ENCODE peak calls at places on chromosome 1, in six cellular contexts. One of them, this sample, is unnamed.

GRCh38 chr1:33082575-33083112 is 1.7 kb downstream of the AZIN2 start:
- DNase-seq in lower leg skin: no peak
- DNase-seq in IMR-90: peak
- DNase-seq in uterus: no peak
- DNase-seq in spleen: no peak
- DNase-seq in thyroid gland: no peak
- DNase-seq in this sample: no peak

GRCh38 chr1:28552482-28553228 is at the start of gene TRNAU1AP:
- DNase-seq in lower leg skin: peak
- DNase-seq in IMR-90: peak
- DNase-seq in uterus: peak
- DNase-seq in spleen: peak
- DNase-seq in thyroid gland: peak
- DNase-seq in this sample: peak

GRCh38 chr1:24868016-24868875 is 61.8 kb downstream of the RUNX3 start:
- DNase-seq in lower leg skin: peak
- DNase-seq in IMR-90: no peak
- DNase-seq in uterus: no peak
- DNase-seq in spleen: no peak
- DNase-seq in thyroid gland: no peak
- DNase-seq in this sample: no peak

GRCh38 chr1:169009666-169010065 is 96.8 kb upstream of the ATP1B1 start:
- DNase-seq in lower leg skin: no peak
- DNase-seq in IMR-90: no peak
- DNase-seq in uterus: no peak
- DNase-seq in spleen: no peak
- DNase-seq in thyroid gland: no peak
- DNase-seq in this sample: no peak

GRCh38 chr1:156119503-156120209 is 5.1 kb downstream of the LMNA start:
- DNase-seq in lower leg skin: no peak
- DNase-seq in IMR-90: peak
- DNase-seq in uterus: peak
- DNase-seq in spleen: no peak
- DNase-seq in thyroid gland: peak
- DNase-seq in this sample: no peak

GRCh38 chr1:210342986-210343780 is 14.5 kb downstream of the HHAT start:
- DNase-seq in lower leg skin: peak
- DNase-seq in IMR-90: no peak
- DNase-seq in uterus: no peak
- DNase-seq in spleen: no peak
- DNase-seq in thyroid gland: no peak
- DNase-seq in this sample: no peak

GRCh38 chr1:19122668-19123067 is 87.4 kb downstream of the UBR4 start:
- DNase-seq in lower leg skin: no peak
- DNase-seq in IMR-90: peak
- DNase-seq in uterus: no peak
- DNase-seq in spleen: no peak
- DNase-seq in thyroid gland: no peak
- DNase-seq in this sample: no peak

GRCh38 chr1:93079685-93080141 is 630 bp downstream of the MTF2 start:
- DNase-seq in lower leg skin: no peak
- DNase-seq in IMR-90: no peak
- DNase-seq in uterus: peak
- DNase-seq in spleen: peak
- DNase-seq in thyroid gland: peak
- DNase-seq in this sample: peak

GRCh38 chr1:151867785-151868403 is 14.4 kb upstream of the THEM5 start:
- DNase-seq in lower leg skin: no peak
- DNase-seq in IMR-90: peak
- DNase-seq in uterus: no peak
- DNase-seq in spleen: no peak
- DNase-seq in thyroid gland: no peak
- DNase-seq in this sample: no peak

GRCh38 chr1:210299501-210299900 is 29.2 kb upstream of the HHAT start:
- DNase-seq in lower leg skin: no peak
- DNase-seq in IMR-90: no peak
- DNase-seq in uterus: no peak
- DNase-seq in spleen: no peak
- DNase-seq in thyroid gland: no peak
- DNase-seq in this sample: peak

GRCh38 chr1:107941123-107941522 is 23.9 kb downstream of the VAV3 start:
- DNase-seq in lower leg skin: no peak
- DNase-seq in IMR-90: no peak
- DNase-seq in uterus: no peak
- DNase-seq in spleen: no peak
- DNase-seq in thyroid gland: no peak
- DNase-seq in this sample: no peak

GRCh38 chr1:85330711-85331290 is 54.4 kb upstream of the BCL10 start:
- DNase-seq in lower leg skin: no peak
- DNase-seq in IMR-90: peak
- DNase-seq in uterus: peak
- DNase-seq in spleen: no peak
- DNase-seq in thyroid gland: peak
- DNase-seq in this sample: no peak

GRCh38 chr1:117802546-117803257 is 126.7 kb downstream of the GDAP2 start:
- DNase-seq in lower leg skin: no peak
- DNase-seq in IMR-90: peak
- DNase-seq in uterus: no peak
- DNase-seq in spleen: no peak
- DNase-seq in thyroid gland: no peak
- DNase-seq in this sample: no peak

GRCh38 chr1:38482080-38482826 is 377.3 kb downstream of the RRAGC start:
- DNase-seq in lower leg skin: no peak
- DNase-seq in IMR-90: no peak
- DNase-seq in uterus: no peak
- DNase-seq in spleen: no peak
- DNase-seq in thyroid gland: no peak
- DNase-seq in this sample: no peak

GRCh38 chr1:21262282-21263051 is 27.8 kb downstream of the ECE1 start:
- DNase-seq in lower leg skin: peak
- DNase-seq in IMR-90: peak
- DNase-seq in uterus: peak
- DNase-seq in spleen: no peak
- DNase-seq in thyroid gland: peak
- DNase-seq in this sample: peak

GRCh38 chr1:33281554-33282303 is 25.4 kb downstream of the ZNF362 start:
- DNase-seq in lower leg skin: peak
- DNase-seq in IMR-90: no peak
- DNase-seq in uterus: no peak
- DNase-seq in spleen: peak
- DNase-seq in thyroid gland: no peak
- DNase-seq in this sample: no peak

GRCh38 chr1:244087611-244088010 is 36.5 kb downstream of the ZBTB18 start:
- DNase-seq in lower leg skin: no peak
- DNase-seq in IMR-90: no peak
- DNase-seq in uterus: no peak
- DNase-seq in spleen: no peak
- DNase-seq in thyroid gland: no peak
- DNase-seq in this sample: no peak

GRCh38 chr1:3072948-3073519 is 4.0 kb downstream of the PRDM16 start:
- DNase-seq in lower leg skin: no peak
- DNase-seq in IMR-90: no peak
- DNase-seq in uterus: no peak
- DNase-seq in spleen: no peak
- DNase-seq in thyroid gland: peak
- DNase-seq in this sample: no peak

GRCh38 chr1:81950845-81951244 is 150.1 kb downstream of the ADGRL2 start:
- DNase-seq in lower leg skin: no peak
- DNase-seq in IMR-90: peak
- DNase-seq in uterus: no peak
- DNase-seq in spleen: no peak
- DNase-seq in thyroid gland: no peak
- DNase-seq in this sample: no peak

GRCh38 chr1:125065092-125065820 is 3880.5 kb downstream of the SRGAP2C start:
- DNase-seq in lower leg skin: peak
- DNase-seq in IMR-90: no peak
- DNase-seq in uterus: no peak
- DNase-seq in spleen: peak
- DNase-seq in thyroid gland: no peak
- DNase-seq in this sample: no peak

GRCh38 chr1:33327587-33328325 is 6.9 kb upstream of the A3GALT2 start:
- DNase-seq in lower leg skin: no peak
- DNase-seq in IMR-90: peak
- DNase-seq in uterus: peak
- DNase-seq in spleen: peak
- DNase-seq in thyroid gland: peak
- DNase-seq in this sample: peak

GRCh38 chr1:202189012-202189790 is 4.4 kb upstream of the LGR6 start:
- DNase-seq in lower leg skin: peak
- DNase-seq in IMR-90: peak
- DNase-seq in uterus: peak
- DNase-seq in spleen: peak
- DNase-seq in thyroid gland: peak
- DNase-seq in this sample: peak

GRCh38 chr1:171742577-171742922 is 685 bp upstream of the VAMP4 start:
- DNase-seq in lower leg skin: no peak
- DNase-seq in IMR-90: peak
- DNase-seq in uterus: peak
- DNase-seq in spleen: peak
- DNase-seq in thyroid gland: peak
- DNase-seq in this sample: peak

GRCh38 chr1:203405703-203406430 is 54.9 kb upstream of the FMOD start:
- DNase-seq in lower leg skin: no peak
- DNase-seq in IMR-90: no peak
- DNase-seq in uterus: no peak
- DNase-seq in spleen: no peak
- DNase-seq in thyroid gland: no peak
- DNase-seq in this sample: no peak

GRCh38 chr1:183417691-183418491 is at the start of gene NMNAT2:
- DNase-seq in lower leg skin: peak
- DNase-seq in IMR-90: peak
- DNase-seq in uterus: no peak
- DNase-seq in spleen: no peak
- DNase-seq in thyroid gland: peak
- DNase-seq in this sample: no peak

GRCh38 chr1:243791586-243792267 is 58.3 kb downstream of the AKT3 start:
- DNase-seq in lower leg skin: no peak
- DNase-seq in IMR-90: no peak
- DNase-seq in uterus: peak
- DNase-seq in spleen: no peak
- DNase-seq in thyroid gland: peak
- DNase-seq in this sample: peak

GRCh38 chr1:232922475-232922874 is 27.9 kb upstream of the NTPCR start:
- DNase-seq in lower leg skin: no peak
- DNase-seq in IMR-90: peak
- DNase-seq in uterus: no peak
- DNase-seq in spleen: no peak
- DNase-seq in thyroid gland: no peak
- DNase-seq in this sample: no peak

DNA sequence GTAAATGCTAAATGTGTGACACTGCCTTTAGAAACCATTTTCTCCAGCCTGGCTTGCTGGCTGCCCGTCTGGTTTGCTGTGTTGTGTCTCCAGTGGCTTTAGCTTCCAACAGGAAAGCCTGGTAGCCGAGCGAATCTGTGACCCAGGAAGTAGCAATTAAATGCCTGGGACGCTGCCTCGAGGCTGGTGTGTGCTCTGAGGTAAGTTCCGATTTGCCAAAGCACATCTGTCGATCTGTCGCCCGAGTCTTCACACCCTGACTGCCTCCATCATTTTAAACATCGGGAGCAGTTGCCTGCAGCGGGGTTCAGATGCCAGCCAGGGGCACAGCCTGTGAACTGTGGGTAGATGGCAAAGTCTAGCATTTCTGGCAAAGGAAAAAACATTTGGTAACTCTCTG is 2.2 kb downstream of the MIB2 start:
- DNase-seq in lower leg skin: no peak
- DNase-seq in IMR-90: no peak
- DNase-seq in uterus: no peak
- DNase-seq in spleen: peak
- DNase-seq in thyroid gland: no peak
- DNase-seq in this sample: no peak
- H3K4me3 ChIP-seq in lower leg skin: no peak
- H3K4me3 ChIP-seq in IMR-90: no peak
- H3K4me3 ChIP-seq in uterus: no peak
- H3K4me3 ChIP-seq in spleen: no peak
- H3K4me3 ChIP-seq in thyroid gland: no peak
- H3K4me3 ChIP-seq in this sample: no peak

GRCh38 chr1:109824349-109825115 is 60.8 kb upstream of the EPS8L3 start:
- DNase-seq in lower leg skin: peak
- DNase-seq in IMR-90: no peak
- DNase-seq in uterus: no peak
- DNase-seq in spleen: no peak
- DNase-seq in thyroid gland: no peak
- DNase-seq in this sample: no peak

GRCh38 chr1:109822749-109823542 is 59.2 kb upstream of the EPS8L3 start:
- DNase-seq in lower leg skin: peak
- DNase-seq in IMR-90: no peak
- DNase-seq in uterus: no peak
- DNase-seq in spleen: no peak
- DNase-seq in thyroid gland: no peak
- DNase-seq in this sample: no peak

GRCh38 chr1:109821831-109822745 is 58.4 kb upstream of the EPS8L3 start:
- DNase-seq in lower leg skin: peak
- DNase-seq in IMR-90: peak
- DNase-seq in uterus: no peak
- DNase-seq in spleen: peak
- DNase-seq in thyroid gland: peak
- DNase-seq in this sample: no peak

GRCh38 chr1:109825774-109826173 is 62.1 kb upstream of the EPS8L3 start:
- DNase-seq in lower leg skin: no peak
- DNase-seq in IMR-90: no peak
- DNase-seq in uterus: no peak
- DNase-seq in spleen: no peak
- DNase-seq in thyroid gland: no peak
- DNase-seq in this sample: no peak

GRCh38 chr1:109823543-109824348 is 60.0 kb upstream of the EPS8L3 start:
- DNase-seq in lower leg skin: peak
- DNase-seq in IMR-90: no peak
- DNase-seq in uterus: peak
- DNase-seq in spleen: peak
- DNase-seq in thyroid gland: peak
- DNase-seq in this sample: no peak
- TF ChIP-seq POLR2A in lower leg skin: no peak
- TF ChIP-seq POLR2A in IMR-90: no peak
- TF ChIP-seq POLR2A in uterus: no peak
- TF ChIP-seq POLR2A in spleen: no peak
- TF ChIP-seq POLR2A in thyroid gland: no peak
- TF ChIP-seq POLR2A in this sample: no peak

DNA sequence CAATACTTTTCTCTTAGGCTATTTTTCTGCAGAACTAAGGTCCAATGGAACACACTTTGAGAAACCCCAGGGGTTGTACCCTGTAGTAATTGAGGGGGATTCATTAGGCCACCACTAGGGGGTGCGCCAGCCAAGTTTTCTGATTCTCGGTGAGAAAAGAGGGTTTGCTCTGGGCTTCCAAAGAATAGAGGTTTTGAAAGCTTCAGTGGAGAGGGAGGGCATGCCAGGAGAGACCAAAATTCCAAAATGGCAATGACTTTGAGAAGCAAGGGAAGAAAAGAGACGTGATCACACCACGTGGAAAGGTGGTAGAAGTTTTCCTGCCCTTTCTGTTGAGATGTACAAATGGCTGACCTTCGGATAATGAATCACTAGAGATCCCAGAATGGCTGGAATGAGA is 323.3 kb downstream of the RPS6KC1 start:
- DNase-seq in lower leg skin: no peak
- DNase-seq in IMR-90: peak
- DNase-seq in uterus: no peak
- DNase-seq in spleen: no peak
- DNase-seq in thyroid gland: peak
- DNase-seq in this sample: no peak
- H3K4me3 ChIP-seq in lower leg skin: no peak
- H3K4me3 ChIP-seq in IMR-90: no peak
- H3K4me3 ChIP-seq in uterus: no peak
- H3K4me3 ChIP-seq in spleen: no peak
- H3K4me3 ChIP-seq in thyroid gland: no peak
- H3K4me3 ChIP-seq in this sample: no peak

GRCh38 chr1:175687699-175688098 is 55.7 kb downstream of the TNR start:
- DNase-seq in lower leg skin: peak
- DNase-seq in IMR-90: no peak
- DNase-seq in uterus: no peak
- DNase-seq in spleen: no peak
- DNase-seq in thyroid gland: no peak
- DNase-seq in this sample: no peak
- TF ChIP-seq POLR2A in lower leg skin: no peak
- TF ChIP-seq POLR2A in IMR-90: no peak
- TF ChIP-seq POLR2A in uterus: no peak
- TF ChIP-seq POLR2A in spleen: no peak
- TF ChIP-seq POLR2A in thyroid gland: no peak
- TF ChIP-seq POLR2A in this sample: no peak

This sample was measured in prostate gland.